ENCODE peak calls at places on chromosomes 5 and 9, in five cellular contexts. E, S, O, P and A are unnamed samples.

GRCh38 chr5:137778772-137779564 is 24.8 kb upstream of the HNRNPA0 start:
- DNase-seq in E (peak; percentile 48), S (no peak), O (peak; percentile 49), P (peak; percentile 76), A (peak; percentile 59)

GRCh38 chr5:97096096-97096648 is 46.2 kb downstream of the LIX1 start:
- DNase-seq in E (no peak), S (no peak), O (no peak), P (no peak), A (no peak)

GRCh38 chr5:125142439-125142838 is 396.0 kb upstream of the ZNF608 start:
- DNase-seq in E (no peak), S (no peak), O (no peak), P (no peak), A (no peak)

GRCh38 chr5:77210091-77211012 is at the start of gene PDE8B:
- DNase-seq in E (no peak), S (no peak), O (no peak), P (no peak), A (no peak)

GRCh38 chr5:76351176-76351575 is 51.9 kb upstream of the IQGAP2 start:
- DNase-seq in E (no peak), S (no peak), O (no peak), P (no peak), A (no peak)

GRCh38 chr5:125536582-125536981 is 790.1 kb upstream of the ZNF608 start:
- DNase-seq in E (peak; percentile 46), S (no peak), O (no peak), P (no peak), A (no peak)

GRCh38 chr5:87156631-87157030 is 111.1 kb upstream of the RASA1 start:
- DNase-seq in E (no peak), S (no peak), O (no peak), P (peak; percentile 48), A (no peak)

GRCh38 chr5:178587793-178588611 is 2.2 kb downstream of the COL23A1 start:
- DNase-seq in E (no peak), S (no peak), O (no peak), P (no peak), A (peak; percentile 35)

GRCh38 chr5:132397224-132397623 is 27.7 kb downstream of the SLC22A5 start:
- DNase-seq in E (no peak), S (no peak), O (no peak), P (peak; percentile 34), A (no peak)

GRCh38 chr9:96344458-96345180 is 38.9 kb downstream of the SLC35D2 start:
- DNase-seq in E (peak; percentile 86), S (no peak), O (peak; percentile 5), P (peak; percentile 46), A (peak; percentile 85)

GRCh38 chr5:103487253-103487652 is 75.3 kb downstream of the NUDT12 start:
- DNase-seq in E (peak; percentile 96), S (no peak), O (no peak), P (no peak), A (no peak)

GRCh38 chr5:32317056-32317455 is 4.3 kb upstream of the MTMR12 start:
- DNase-seq in E (no peak), S (no peak), O (no peak), P (no peak), A (no peak)

GRCh38 chr5:103407399-103407798 is 148.8 kb downstream of the MACIR start:
- DNase-seq in E (peak; percentile 33), S (no peak), O (no peak), P (peak; percentile 64), A (no peak)

GRCh38 chr9:108869092-108869725 is 7.1 kb downstream of the ACTL7A start:
- DNase-seq in E (peak; percentile 17), S (no peak), O (no peak), P (peak; percentile 60), A (peak; percentile 44)

GRCh38 chr5:66742896-66743247 is 146.7 kb downstream of the MAST4 start:
- DNase-seq in E (no peak), S (no peak), O (no peak), P (no peak), A (no peak)

GRCh38 chr5:146005723-146006122 is 69.3 kb downstream of the SH3RF2 start:
- DNase-seq in E (no peak), S (no peak), O (no peak), P (no peak), A (no peak)

GRCh38 chr5:132971483-132972435 is 8.3 kb upstream of the AFF4 start:
- DNase-seq in E (peak; percentile 54), S (no peak), O (no peak), P (peak; percentile 96), A (peak; percentile 63)

GRCh38 chr5:74579215-74579614 is 61.3 kb downstream of the ENC1 start:
- DNase-seq in E (no peak), S (no peak), O (no peak), P (no peak), A (no peak)

GRCh38 chr5:59238126-59238902 is 655.2 kb downstream of the PDE4D start:
- DNase-seq in E (no peak), S (no peak), O (no peak), P (no peak), A (no peak)

GRCh38 chr9:34809504-34810186 is 99.7 kb upstream of the CCL21 start:
- DNase-seq in E (peak; percentile 10), S (peak; percentile 49), O (peak; percentile 18), P (peak; percentile 55), A (peak; percentile 76)

GRCh38 chr5:77709993-77710392 is 66.1 kb downstream of the TBCA start:
- DNase-seq in E (no peak), S (no peak), O (no peak), P (no peak), A (no peak)

GRCh38 chr5:147708708-147709107 is 73.8 kb downstream of the JAKMIP2 start:
- DNase-seq in E (no peak), S (no peak), O (no peak), P (no peak), A (peak; percentile 17)

GRCh38 chr9:110015759-110016158 is 192.2 kb downstream of the C9orf152 start:
- DNase-seq in E (peak; percentile 69), S (no peak), O (no peak), P (peak; percentile 91), A (peak; percentile 60)

GRCh38 chr9:16873131-16873787 is 2.8 kb upstream of the BNC2 start:
- DNase-seq in E (peak; percentile 56), S (no peak), O (no peak), P (peak; percentile 44), A (peak; percentile 49)

GRCh38 chr9:134085674-134086073 is 17.8 kb upstream of the BRD3 start:
- DNase-seq in E (no peak), S (no peak), O (no peak), P (no peak), A (no peak)

GRCh38 chr5:133389066-133389590 is 223.2 kb downstream of the FSTL4 start:
- DNase-seq in E (no peak), S (no peak), O (no peak), P (no peak), A (no peak)

GRCh38 chr9:89153618-89154017 is 25.0 kb downstream of the SHC3 start:
- DNase-seq in E (peak; percentile 83), S (no peak), O (no peak), P (peak; percentile 30), A (no peak)

GRCh38 chr9:98021306-98022040 is 35.1 kb upstream of the NANS start:
- DNase-seq in E (no peak), S (no peak), O (no peak), P (no peak), A (peak; percentile 23)

GRCh38 chr9:98022447-98022846 is 34.1 kb upstream of the NANS start:
- DNase-seq in E (no peak), S (no peak), O (no peak), P (no peak), A (no peak)

GRCh38 chr9:98020471-98021145 is 35.9 kb upstream of the NANS start:
- DNase-seq in E (no peak), S (no peak), O (no peak), P (no peak), A (no peak)

GRCh38 chr9:98019098-98019497 is 36.0 kb downstream of the ANP32B start:
- DNase-seq in E (no peak), S (no peak), O (no peak), P (no peak), A (no peak)

DNA sequence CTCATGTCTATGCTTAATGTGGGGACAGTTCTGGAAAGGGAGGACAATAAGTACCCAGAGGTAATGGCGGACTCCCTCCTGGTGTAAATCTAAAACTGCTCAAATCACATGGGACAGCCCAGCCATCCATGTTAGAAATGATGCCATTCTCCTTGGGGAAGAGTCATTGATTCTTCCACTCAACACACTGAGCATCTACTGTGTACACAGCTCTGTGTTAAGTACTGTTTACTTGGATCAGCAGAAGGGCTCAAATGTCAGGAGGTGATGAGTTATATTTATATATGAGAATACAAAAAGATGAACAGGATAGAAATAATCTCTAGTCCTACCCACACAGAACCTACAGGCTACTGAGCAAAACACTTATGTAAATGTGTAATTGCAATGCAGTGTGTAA is 31.8 kb upstream of the NANS start:
- DNase-seq in E (no peak), S (no peak), O (no peak), P (no peak), A (no peak)
- H3K4me1 ChIP-seq in E (no peaks in the 10 kb centered on the region), S (no peaks in the 10 kb centered on the region), O (no peaks in the 10 kb centered on the region), P (no peaks in the 10 kb centered on the region), A (no peaks in the 10 kb centered on the region)

DNA sequence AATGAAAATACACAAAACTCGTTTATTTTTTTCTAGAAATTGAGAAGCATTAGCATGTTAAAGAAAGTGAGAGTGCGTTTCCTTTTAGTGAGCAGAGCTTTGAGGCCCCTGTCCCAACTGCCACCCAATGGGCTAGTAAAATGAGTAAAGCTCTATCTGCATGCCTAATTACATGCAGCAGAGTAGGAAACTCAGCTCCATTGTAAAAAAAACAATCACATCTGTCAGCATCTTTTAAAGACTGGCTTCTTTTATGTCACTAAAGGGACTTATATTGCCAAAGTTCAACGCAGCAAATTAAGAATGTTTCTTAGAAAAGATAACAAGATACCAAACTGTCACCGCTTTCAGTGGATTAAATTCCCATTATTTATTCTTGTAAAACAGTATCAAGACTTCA is 154.0 kb downstream of the SNCAIP start:
- DNase-seq in E (no peak), S (no peak), O (no peak), P (no peak), A (no peak)
- H4K8ac ChIP-seq in E (no peak overlapping the region), S (no peak overlapping the region), O (no peak overlapping the region), P (no peak overlapping the region), A (no peak overlapping the region)

GRCh38 chr5:177542816-177543472 is 11.4 kb downstream of the FAM193B start:
- DNase-seq in E (no peak), S (no peak), O (peak; percentile 66), P (no peak), A (no peak)

GRCh38 chr5:177545487-177546261 is 8.7 kb downstream of the FAM193B start:
- DNase-seq in E (peak; percentile 90), S (no peak), O (no peak), P (peak; percentile 86), A (no peak)

GRCh38 chr5:177547736-177548135 is 6.6 kb downstream of the FAM193B start:
- DNase-seq in E (no peak), S (no peak), O (no peak), P (no peak), A (no peak)

GRCh38 chr5:177550120-177550519 is 4.2 kb downstream of the FAM193B start:
- DNase-seq in E (no peak), S (no peak), O (no peak), P (no peak), A (no peak)

GRCh38 chr5:177546262-177546741 is 8.1 kb downstream of the FAM193B start:
- DNase-seq in E (peak; percentile 99), S (peak; percentile 31), O (no peak), P (peak; percentile 98), A (peak; percentile 77)
- H3K4me1 ChIP-seq in E (peaks cover 16% of the 10 kb centered on the region), S (no peaks in the 10 kb centered on the region), O (peaks cover 27% of the 10 kb centered on the region), P (peaks cover 8% of the 10 kb centered on the region), A (peaks cover 3% of the 10 kb centered on the region)

GRCh38 chr5:117497626-117498025 is 923.0 kb upstream of the SEMA6A start:
- DNase-seq in E (no peak), S (no peak), O (no peak), P (no peak), A (no peak)

GRCh38 chr5:117488976-117489500 is 914.4 kb upstream of the SEMA6A start:
- DNase-seq in E (no peak), S (no peak), O (no peak), P (no peak), A (no peak)

GRCh38 chr5:117494208-117494607 is 919.6 kb upstream of the SEMA6A start:
- DNase-seq in E (peak; percentile 20), S (no peak), O (no peak), P (no peak), A (no peak)
- H4K8ac ChIP-seq in E (no peak overlapping the region), S (no peak overlapping the region), O (no peak overlapping the region), P (no peak overlapping the region), A (no peak overlapping the region)